ENCODE peak calls at places on chromosomes 12 and 14, in four cellular contexts. One of them, this sample, is unnamed.

GRCh38 chr12:116975779-116976393 is 65.1 kb downstream of the FBXW8 start:
- DNase-seq in SW480: no peak
- DNase-seq in head of caudate nucleus: no peak
- DNase-seq in adipocyte: peak
- DNase-seq in this sample: no peak

GRCh38 chr12:54360717-54361456 is 3.4 kb downstream of the GPR84 start:
- DNase-seq in SW480: peak
- DNase-seq in head of caudate nucleus: peak
- DNase-seq in adipocyte: peak
- DNase-seq in this sample: no peak

GRCh38 chr14:81323621-81324400 is 76.3 kb downstream of the STON2 start:
- DNase-seq in SW480: peak
- DNase-seq in head of caudate nucleus: no peak
- DNase-seq in adipocyte: no peak
- DNase-seq in this sample: no peak

GRCh38 chr12:27013606-27014084 is 539 bp downstream of the TM7SF3 start:
- DNase-seq in SW480: peak
- DNase-seq in head of caudate nucleus: no peak
- DNase-seq in adipocyte: peak
- DNase-seq in this sample: peak

GRCh38 chr12:79119796-79120195 is 255.2 kb downstream of the SYT1 start:
- DNase-seq in SW480: no peak
- DNase-seq in head of caudate nucleus: no peak
- DNase-seq in adipocyte: no peak
- DNase-seq in this sample: no peak

GRCh38 chr14:105069887-105070759 is 4.9 kb upstream of the GPR132 start:
- DNase-seq in SW480: no peak
- DNase-seq in head of caudate nucleus: no peak
- DNase-seq in adipocyte: no peak
- DNase-seq in this sample: no peak

GRCh38 chr14:50362791-50363733 is 33.6 kb downstream of the CDKL1 start:
- DNase-seq in SW480: no peak
- DNase-seq in head of caudate nucleus: no peak
- DNase-seq in adipocyte: peak
- DNase-seq in this sample: no peak

GRCh38 chr14:99215277-99215676 is 56.7 kb downstream of the BCL11B start:
- DNase-seq in SW480: no peak
- DNase-seq in head of caudate nucleus: no peak
- DNase-seq in adipocyte: peak
- DNase-seq in this sample: no peak

GRCh38 chr14:21202463-21203358 is 46.8 kb upstream of the OR5AU1 start:
- DNase-seq in SW480: no peak
- DNase-seq in head of caudate nucleus: no peak
- DNase-seq in adipocyte: no peak
- DNase-seq in this sample: no peak

GRCh38 chr12:62123721-62124203 is 136.4 kb upstream of the USP15 start:
- DNase-seq in SW480: peak
- DNase-seq in head of caudate nucleus: peak
- DNase-seq in adipocyte: peak
- DNase-seq in this sample: peak

GRCh38 chr12:82746668-82747067 is 60.0 kb downstream of the TMTC2 start:
- DNase-seq in SW480: no peak
- DNase-seq in head of caudate nucleus: no peak
- DNase-seq in adipocyte: no peak
- DNase-seq in this sample: no peak

This sample was measured in globus pallidus.